ENCODE peak calls at places on chromosomes 3 and 15, in ten cellular contexts. One of them, this sample, is unnamed.

GRCh38 chr3:106510206-106510605 is 641.4 kb upstream of the CBLB start:
- DNase-seq in ovary: peak
- DNase-seq in heart right ventricle: no peak
- DNase-seq in stomach: no peak
- DNase-seq in psoas muscle: peak
- DNase-seq in neural crest cell: no peak
- DNase-seq in activated CD8-positive, alpha-beta T cell treated with anti-CD3 and anti-CD28 coated beads for 36 hours: no peak
- DNase-seq in AG04450: no peak
- DNase-seq in spleen: no peak
- DNase-seq in mesothelial cell of epicardium: no peak
- DNase-seq in this sample: no peak

GRCh38 chr3:113247664-113248458 is 36.5 kb downstream of the BOC start:
- DNase-seq in spleen: no peak
- DNase-seq in psoas muscle: no peak
- DNase-seq in AG04450: no peak
- DNase-seq in neural crest cell: no peak
- DNase-seq in stomach: no peak
- DNase-seq in activated CD8-positive, alpha-beta T cell treated with anti-CD3 and anti-CD28 coated beads for 36 hours: no peak
- DNase-seq in heart right ventricle: no peak
- DNase-seq in ovary: peak
- DNase-seq in mesothelial cell of epicardium: no peak
- DNase-seq in this sample: no peak

GRCh38 chr15:38564557-38565286 is at the start of gene RASGRP1:
- DNase-seq in spleen: peak
- DNase-seq in mesothelial cell of epicardium: peak
- DNase-seq in ovary: no peak
- DNase-seq in psoas muscle: peak
- DNase-seq in activated CD8-positive, alpha-beta T cell treated with anti-CD3 and anti-CD28 coated beads for 36 hours: peak
- DNase-seq in neural crest cell: peak
- DNase-seq in stomach: peak
- DNase-seq in heart right ventricle: peak
- DNase-seq in AG04450: no peak
- DNase-seq in this sample: no peak

GRCh38 chr15:101063891-101064794 is 145.0 kb downstream of the LRRK1 start:
- DNase-seq in activated CD8-positive, alpha-beta T cell treated with anti-CD3 and anti-CD28 coated beads for 36 hours: no peak
- DNase-seq in neural crest cell: no peak
- DNase-seq in AG04450: no peak
- DNase-seq in spleen: peak
- DNase-seq in mesothelial cell of epicardium: no peak
- DNase-seq in ovary: no peak
- DNase-seq in psoas muscle: no peak
- DNase-seq in stomach: peak
- DNase-seq in heart right ventricle: no peak
- DNase-seq in this sample: peak

GRCh38 chr3:99881121-99881524 is 63.5 kb downstream of the CMSS1 start:
- DNase-seq in activated CD8-positive, alpha-beta T cell treated with anti-CD3 and anti-CD28 coated beads for 36 hours: no peak
- DNase-seq in ovary: no peak
- DNase-seq in neural crest cell: no peak
- DNase-seq in mesothelial cell of epicardium: no peak
- DNase-seq in stomach: no peak
- DNase-seq in spleen: no peak
- DNase-seq in heart right ventricle: no peak
- DNase-seq in AG04450: no peak
- DNase-seq in psoas muscle: no peak
- DNase-seq in this sample: no peak

GRCh38 chr15:99371180-99372103 is 120.2 kb downstream of the LRRC28 start:
- DNase-seq in mesothelial cell of epicardium: no peak
- DNase-seq in ovary: no peak
- DNase-seq in neural crest cell: no peak
- DNase-seq in stomach: no peak
- DNase-seq in spleen: no peak
- DNase-seq in heart right ventricle: no peak
- DNase-seq in psoas muscle: no peak
- DNase-seq in activated CD8-positive, alpha-beta T cell treated with anti-CD3 and anti-CD28 coated beads for 36 hours: peak
- DNase-seq in AG04450: no peak
- DNase-seq in this sample: no peak

GRCh38 chr3:39990532-39990931 is 181.1 kb downstream of the MYRIP start:
- DNase-seq in heart right ventricle: no peak
- DNase-seq in AG04450: no peak
- DNase-seq in activated CD8-positive, alpha-beta T cell treated with anti-CD3 and anti-CD28 coated beads for 36 hours: peak
- DNase-seq in neural crest cell: peak
- DNase-seq in mesothelial cell of epicardium: no peak
- DNase-seq in spleen: no peak
- DNase-seq in stomach: peak
- DNase-seq in psoas muscle: no peak
- DNase-seq in ovary: no peak
- DNase-seq in this sample: no peak

GRCh38 chr3:13655074-13655913 is 106.4 kb downstream of the FBLN2 start:
- DNase-seq in mesothelial cell of epicardium: peak
- DNase-seq in AG04450: no peak
- DNase-seq in spleen: peak
- DNase-seq in activated CD8-positive, alpha-beta T cell treated with anti-CD3 and anti-CD28 coated beads for 36 hours: peak
- DNase-seq in ovary: no peak
- DNase-seq in psoas muscle: no peak
- DNase-seq in stomach: peak
- DNase-seq in neural crest cell: peak
- DNase-seq in heart right ventricle: peak
- DNase-seq in this sample: no peak

GRCh38 chr3:62888180-62888579 is 13.0 kb upstream of the CADPS start:
- DNase-seq in psoas muscle: no peak
- DNase-seq in AG04450: no peak
- DNase-seq in heart right ventricle: no peak
- DNase-seq in ovary: no peak
- DNase-seq in mesothelial cell of epicardium: no peak
- DNase-seq in spleen: no peak
- DNase-seq in neural crest cell: no peak
- DNase-seq in activated CD8-positive, alpha-beta T cell treated with anti-CD3 and anti-CD28 coated beads for 36 hours: no peak
- DNase-seq in stomach: no peak
- DNase-seq in this sample: no peak

GRCh38 chr3:40602778-40603385 is 78.1 kb downstream of the ZNF621 start:
- DNase-seq in neural crest cell: no peak
- DNase-seq in spleen: no peak
- DNase-seq in AG04450: no peak
- DNase-seq in activated CD8-positive, alpha-beta T cell treated with anti-CD3 and anti-CD28 coated beads for 36 hours: no peak
- DNase-seq in mesothelial cell of epicardium: no peak
- DNase-seq in ovary: no peak
- DNase-seq in stomach: no peak
- DNase-seq in psoas muscle: no peak
- DNase-seq in heart right ventricle: no peak
- DNase-seq in this sample: no peak

GRCh38 chr3:197186887-197187588 is 111.4 kb downstream of the DLG1 start:
- DNase-seq in psoas muscle: no peak
- DNase-seq in neural crest cell: no peak
- DNase-seq in mesothelial cell of epicardium: no peak
- DNase-seq in heart right ventricle: peak
- DNase-seq in stomach: no peak
- DNase-seq in AG04450: peak
- DNase-seq in ovary: no peak
- DNase-seq in activated CD8-positive, alpha-beta T cell treated with anti-CD3 and anti-CD28 coated beads for 36 hours: peak
- DNase-seq in spleen: no peak
- DNase-seq in this sample: no peak

GRCh38 chr15:60752973-60753720 is 274.2 kb upstream of the ICE2 start:
- DNase-seq in psoas muscle: no peak
- DNase-seq in activated CD8-positive, alpha-beta T cell treated with anti-CD3 and anti-CD28 coated beads for 36 hours: no peak
- DNase-seq in heart right ventricle: no peak
- DNase-seq in neural crest cell: no peak
- DNase-seq in mesothelial cell of epicardium: no peak
- DNase-seq in spleen: no peak
- DNase-seq in ovary: no peak
- DNase-seq in AG04450: no peak
- DNase-seq in stomach: no peak
- DNase-seq in this sample: no peak

GRCh38 chr15:40953713-40954074 is 423 bp downstream of the CHAC1 start:
- DNase-seq in heart right ventricle: no peak
- DNase-seq in stomach: no peak
- DNase-seq in psoas muscle: no peak
- DNase-seq in AG04450: no peak
- DNase-seq in ovary: no peak
- DNase-seq in mesothelial cell of epicardium: no peak
- DNase-seq in spleen: peak
- DNase-seq in activated CD8-positive, alpha-beta T cell treated with anti-CD3 and anti-CD28 coated beads for 36 hours: no peak
- DNase-seq in neural crest cell: no peak
- DNase-seq in this sample: no peak

GRCh38 chr15:40955141-40955903 is 2.1 kb downstream of the CHAC1 start:
- DNase-seq in psoas muscle: no peak
- DNase-seq in mesothelial cell of epicardium: no peak
- DNase-seq in ovary: no peak
- DNase-seq in stomach: no peak
- DNase-seq in activated CD8-positive, alpha-beta T cell treated with anti-CD3 and anti-CD28 coated beads for 36 hours: no peak
- DNase-seq in neural crest cell: no peak
- DNase-seq in heart right ventricle: no peak
- DNase-seq in AG04450: no peak
- DNase-seq in spleen: peak
- DNase-seq in this sample: no peak

GRCh38 chr15:40951764-40952163 is 1.5 kb upstream of the CHAC1 start:
- DNase-seq in AG04450: no peak
- DNase-seq in stomach: no peak
- DNase-seq in heart right ventricle: no peak
- DNase-seq in ovary: no peak
- DNase-seq in spleen: no peak
- DNase-seq in activated CD8-positive, alpha-beta T cell treated with anti-CD3 and anti-CD28 coated beads for 36 hours: no peak
- DNase-seq in psoas muscle: no peak
- DNase-seq in mesothelial cell of epicardium: no peak
- DNase-seq in neural crest cell: no peak
- DNase-seq in this sample: no peak

GRCh38 chr15:40952301-40952900 is 870 bp upstream of the CHAC1 start:
- DNase-seq in ovary: no peak
- DNase-seq in neural crest cell: no peak
- DNase-seq in heart right ventricle: no peak
- DNase-seq in psoas muscle: no peak
- DNase-seq in stomach: no peak
- DNase-seq in AG04450: no peak
- DNase-seq in spleen: peak
- DNase-seq in activated CD8-positive, alpha-beta T cell treated with anti-CD3 and anti-CD28 coated beads for 36 hours: no peak
- DNase-seq in mesothelial cell of epicardium: no peak
- DNase-seq in this sample: no peak

DNA sequence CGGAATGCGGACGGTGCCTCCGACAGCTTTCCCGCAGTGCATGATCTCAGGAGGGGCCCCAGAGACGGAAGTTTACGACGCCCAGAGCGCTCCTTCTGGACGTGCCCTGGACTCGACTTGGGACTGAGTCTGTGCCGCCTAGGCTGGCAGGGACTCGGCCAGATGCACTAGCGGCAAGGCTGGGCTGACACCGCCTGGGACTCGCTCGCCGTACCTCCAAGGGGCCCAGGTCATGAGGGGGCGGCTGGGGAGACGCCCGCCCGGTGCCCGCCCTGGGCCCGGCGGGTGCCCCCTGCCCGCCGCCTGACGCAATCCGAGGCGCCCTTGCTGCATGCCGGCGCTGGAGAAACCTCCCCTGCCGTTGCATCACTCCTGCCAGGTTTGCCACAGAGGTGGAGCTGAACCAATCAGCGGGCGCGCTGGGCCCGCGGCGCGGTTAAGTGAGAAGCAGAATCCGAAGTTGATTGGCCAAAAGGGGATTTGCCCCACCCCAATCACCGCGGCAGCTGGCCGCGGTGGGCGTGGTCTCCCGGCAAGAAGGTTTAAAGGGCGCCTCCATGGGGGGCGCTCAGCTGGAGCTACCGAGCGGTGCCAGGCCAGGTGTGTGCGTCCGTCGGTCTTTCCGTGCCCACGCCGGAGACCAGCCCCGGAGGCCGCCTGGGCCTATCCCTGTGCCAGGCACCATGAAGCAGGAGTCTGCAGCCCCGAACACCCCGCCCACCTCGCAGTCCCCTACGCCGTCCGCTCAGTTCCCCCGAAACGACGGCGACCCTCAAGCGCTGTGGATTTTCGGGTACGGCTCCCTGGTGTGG is at the start of gene CHAC1:
- DNase-seq in neural crest cell: peak
- DNase-seq in activated CD8-positive, alpha-beta T cell treated with anti-CD3 and anti-CD28 coated beads for 36 hours: peak
- DNase-seq in mesothelial cell of epicardium: peak
- DNase-seq in stomach: peak
- DNase-seq in psoas muscle: peak
- DNase-seq in spleen: peak
- DNase-seq in AG04450: peak
- DNase-seq in ovary: peak
- DNase-seq in heart right ventricle: peak
- DNase-seq in this sample: no peak
- TF ChIP-seq CTCF in neural crest cell: peak
- TF ChIP-seq CTCF in activated CD8-positive, alpha-beta T cell treated with anti-CD3 and anti-CD28 coated beads for 36 hours: no peak
- TF ChIP-seq CTCF in mesothelial cell of epicardium: no peak
- TF ChIP-seq CTCF in stomach: no peak
- TF ChIP-seq CTCF in psoas muscle: no peak
- TF ChIP-seq CTCF in spleen: no peak
- TF ChIP-seq CTCF in AG04450: no peak
- TF ChIP-seq CTCF in ovary: no peak
- TF ChIP-seq CTCF in heart right ventricle: no peak
- TF ChIP-seq CTCF in this sample: peak

GRCh38 chr3:169744332-169745054 is 20.4 kb downstream of the TERC start:
- DNase-seq in heart right ventricle: no peak
- DNase-seq in neural crest cell: no peak
- DNase-seq in stomach: no peak
- DNase-seq in psoas muscle: no peak
- DNase-seq in activated CD8-positive, alpha-beta T cell treated with anti-CD3 and anti-CD28 coated beads for 36 hours: no peak
- DNase-seq in mesothelial cell of epicardium: no peak
- DNase-seq in AG04450: no peak
- DNase-seq in spleen: no peak
- DNase-seq in ovary: no peak
- DNase-seq in this sample: no peak
- TF ChIP-seq CTCF in heart right ventricle: peak
- TF ChIP-seq CTCF in neural crest cell: peak
- TF ChIP-seq CTCF in stomach: peak
- TF ChIP-seq CTCF in psoas muscle: peak
- TF ChIP-seq CTCF in activated CD8-positive, alpha-beta T cell treated with anti-CD3 and anti-CD28 coated beads for 36 hours: peak
- TF ChIP-seq CTCF in mesothelial cell of epicardium: no peak
- TF ChIP-seq CTCF in AG04450: peak
- TF ChIP-seq CTCF in spleen: no peak
- TF ChIP-seq CTCF in ovary: no peak
- TF ChIP-seq CTCF in this sample: peak

GRCh38 chr3:165210132-165210531 is 13.9 kb upstream of the SLITRK3 start:
- DNase-seq in mesothelial cell of epicardium: no peak
- DNase-seq in heart right ventricle: no peak
- DNase-seq in neural crest cell: no peak
- DNase-seq in spleen: no peak
- DNase-seq in AG04450: no peak
- DNase-seq in ovary: no peak
- DNase-seq in psoas muscle: no peak
- DNase-seq in stomach: no peak
- DNase-seq in activated CD8-positive, alpha-beta T cell treated with anti-CD3 and anti-CD28 coated beads for 36 hours: no peak
- DNase-seq in this sample: no peak
- TF ChIP-seq CTCF in mesothelial cell of epicardium: peak
- TF ChIP-seq CTCF in heart right ventricle: no peak
- TF ChIP-seq CTCF in neural crest cell: peak
- TF ChIP-seq CTCF in spleen: no peak
- TF ChIP-seq CTCF in AG04450: peak
- TF ChIP-seq CTCF in ovary: no peak
- TF ChIP-seq CTCF in psoas muscle: no peak
- TF ChIP-seq CTCF in stomach: no peak
- TF ChIP-seq CTCF in activated CD8-positive, alpha-beta T cell treated with anti-CD3 and anti-CD28 coated beads for 36 hours: no peak
- TF ChIP-seq CTCF in this sample: peak

DNA sequence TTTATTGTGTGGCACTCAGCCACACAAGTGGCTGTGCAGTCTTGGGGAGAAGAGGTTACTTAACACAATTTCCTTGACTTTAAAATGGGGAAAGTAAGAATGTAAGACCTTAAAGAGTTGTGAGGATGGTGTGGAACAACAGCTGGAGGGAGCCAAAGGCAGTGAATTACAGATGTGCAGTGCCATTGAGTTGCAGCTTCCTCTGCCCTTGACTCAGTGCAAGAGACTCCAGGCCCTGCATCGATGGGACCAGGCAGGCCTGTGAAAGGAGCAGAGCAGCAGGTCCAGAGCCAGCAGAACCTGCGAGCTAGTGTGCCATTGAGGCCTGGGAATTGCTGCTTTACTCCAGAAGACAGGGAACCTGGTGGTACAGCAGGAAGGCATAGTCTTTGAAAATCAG is 27.2 kb downstream of the EEFSEC start:
- DNase-seq in stomach: no peak
- DNase-seq in AG04450: no peak
- DNase-seq in psoas muscle: no peak
- DNase-seq in spleen: no peak
- DNase-seq in mesothelial cell of epicardium: no peak
- DNase-seq in activated CD8-positive, alpha-beta T cell treated with anti-CD3 and anti-CD28 coated beads for 36 hours: no peak
- DNase-seq in neural crest cell: no peak
- DNase-seq in heart right ventricle: no peak
- DNase-seq in ovary: no peak
- DNase-seq in this sample: no peak
- TF ChIP-seq CTCF in stomach: no peak
- TF ChIP-seq CTCF in AG04450: no peak
- TF ChIP-seq CTCF in psoas muscle: no peak
- TF ChIP-seq CTCF in spleen: no peak
- TF ChIP-seq CTCF in mesothelial cell of epicardium: no peak
- TF ChIP-seq CTCF in activated CD8-positive, alpha-beta T cell treated with anti-CD3 and anti-CD28 coated beads for 36 hours: no peak
- TF ChIP-seq CTCF in neural crest cell: no peak
- TF ChIP-seq CTCF in heart right ventricle: no peak
- TF ChIP-seq CTCF in ovary: no peak
- TF ChIP-seq CTCF in this sample: no peak

This sample was measured in chondrocyte.